ENCODE peak calls at places on chromosome 4, in ten cellular contexts. One of them, this sample, is unnamed.

GRCh38 chr4:120843840-120844527 is 78.5 kb downstream of the PRDM5 start:
- DNase-seq in tibial artery: no peak
- DNase-seq in WERI-Rb-1: peak; percentile 63
- DNase-seq in CD8-positive, alpha-beta T cell: no peak
- DNase-seq in fibroblast of lung: no peak
- DNase-seq in kidney epithelial cell: no peak
- DNase-seq in endodermal cell: peak; percentile 78
- DNase-seq in upper lobe of left lung: peak; percentile 52
- DNase-seq in heart left ventricle: no peak
- DNase-seq in Caco-2: peak; percentile 42
- DNase-seq in this sample: peak; percentile 58

GRCh38 chr4:140952709-140953108 is 180.6 kb downstream of the RNF150 start:
- DNase-seq in endodermal cell: no peak
- DNase-seq in kidney epithelial cell: no peak
- DNase-seq in Caco-2: no peak
- DNase-seq in CD8-positive, alpha-beta T cell: no peak
- DNase-seq in fibroblast of lung: peak; percentile 74
- DNase-seq in WERI-Rb-1: no peak
- DNase-seq in tibial artery: no peak
- DNase-seq in heart left ventricle: no peak
- DNase-seq in upper lobe of left lung: no peak
- DNase-seq in this sample: no peak

GRCh38 chr4:13294961-13295605 is 189.1 kb downstream of the RAB28 start:
- DNase-seq in Caco-2: peak; percentile 8
- DNase-seq in endodermal cell: no peak
- DNase-seq in CD8-positive, alpha-beta T cell: no peak
- DNase-seq in tibial artery: no peak
- DNase-seq in upper lobe of left lung: no peak
- DNase-seq in kidney epithelial cell: no peak
- DNase-seq in fibroblast of lung: peak; percentile 60
- DNase-seq in heart left ventricle: no peak
- DNase-seq in WERI-Rb-1: no peak
- DNase-seq in this sample: no peak

GRCh38 chr4:176709417-176709816 is 83.3 kb downstream of the VEGFC start:
- DNase-seq in heart left ventricle: no peak
- DNase-seq in tibial artery: no peak
- DNase-seq in kidney epithelial cell: no peak
- DNase-seq in upper lobe of left lung: no peak
- DNase-seq in fibroblast of lung: peak; percentile 13
- DNase-seq in WERI-Rb-1: no peak
- DNase-seq in CD8-positive, alpha-beta T cell: no peak
- DNase-seq in endodermal cell: peak; percentile 30
- DNase-seq in Caco-2: no peak
- DNase-seq in this sample: no peak

GRCh38 chr4:184287697-184288255 is 70.1 kb upstream of the ENPP6 start:
- DNase-seq in upper lobe of left lung: no peak
- DNase-seq in heart left ventricle: no peak
- DNase-seq in Caco-2: peak; percentile 82
- DNase-seq in kidney epithelial cell: no peak
- DNase-seq in WERI-Rb-1: peak; percentile 42
- DNase-seq in endodermal cell: peak; percentile 67
- DNase-seq in tibial artery: no peak
- DNase-seq in fibroblast of lung: peak; percentile 22
- DNase-seq in CD8-positive, alpha-beta T cell: peak; percentile 8
- DNase-seq in this sample: peak; percentile 40

GRCh38 chr4:105619193-105619931 is 66.9 kb downstream of the ARHGEF38 start:
- DNase-seq in Caco-2: no peak
- DNase-seq in CD8-positive, alpha-beta T cell: no peak
- DNase-seq in kidney epithelial cell: peak; percentile 34
- DNase-seq in endodermal cell: no peak
- DNase-seq in fibroblast of lung: peak; percentile 25
- DNase-seq in heart left ventricle: peak; percentile 77
- DNase-seq in WERI-Rb-1: no peak
- DNase-seq in upper lobe of left lung: peak; percentile 53
- DNase-seq in tibial artery: peak; percentile 71
- DNase-seq in this sample: peak; percentile 64

GRCh38 chr4:38188136-38188535 is 227.9 kb downstream of the PTTG2 start:
- DNase-seq in CD8-positive, alpha-beta T cell: no peak
- DNase-seq in endodermal cell: no peak
- DNase-seq in kidney epithelial cell: no peak
- DNase-seq in tibial artery: no peak
- DNase-seq in Caco-2: no peak
- DNase-seq in upper lobe of left lung: peak; percentile 33
- DNase-seq in WERI-Rb-1: no peak
- DNase-seq in heart left ventricle: no peak
- DNase-seq in fibroblast of lung: no peak
- DNase-seq in this sample: no peak

GRCh38 chr4:162015090-162015489 is 148.7 kb downstream of the FSTL5 start:
- DNase-seq in WERI-Rb-1: no peak
- DNase-seq in fibroblast of lung: peak; percentile 65
- DNase-seq in endodermal cell: no peak
- DNase-seq in tibial artery: no peak
- DNase-seq in Caco-2: no peak
- DNase-seq in heart left ventricle: no peak
- DNase-seq in upper lobe of left lung: no peak
- DNase-seq in CD8-positive, alpha-beta T cell: no peak
- DNase-seq in kidney epithelial cell: no peak
- DNase-seq in this sample: no peak

GRCh38 chr4:8369426-8370105 is 71.0 kb downstream of the ACOX3 start:
- DNase-seq in endodermal cell: no peak
- DNase-seq in Caco-2: no peak
- DNase-seq in heart left ventricle: no peak
- DNase-seq in CD8-positive, alpha-beta T cell: no peak
- DNase-seq in kidney epithelial cell: no peak
- DNase-seq in tibial artery: no peak
- DNase-seq in upper lobe of left lung: no peak
- DNase-seq in WERI-Rb-1: no peak
- DNase-seq in fibroblast of lung: no peak
- DNase-seq in this sample: no peak

GRCh38 chr4:8368061-8368481 is 72.5 kb downstream of the ACOX3 start:
- DNase-seq in CD8-positive, alpha-beta T cell: no peak
- DNase-seq in kidney epithelial cell: no peak
- DNase-seq in WERI-Rb-1: no peak
- DNase-seq in upper lobe of left lung: no peak
- DNase-seq in Caco-2: no peak
- DNase-seq in heart left ventricle: no peak
- DNase-seq in tibial artery: no peak
- DNase-seq in fibroblast of lung: no peak
- DNase-seq in endodermal cell: no peak
- DNase-seq in this sample: no peak

GRCh38 chr4:8370106-8370787 is 70.3 kb downstream of the ACOX3 start:
- DNase-seq in fibroblast of lung: no peak
- DNase-seq in heart left ventricle: no peak
- DNase-seq in endodermal cell: no peak
- DNase-seq in tibial artery: no peak
- DNase-seq in CD8-positive, alpha-beta T cell: no peak
- DNase-seq in upper lobe of left lung: no peak
- DNase-seq in Caco-2: no peak
- DNase-seq in WERI-Rb-1: no peak
- DNase-seq in kidney epithelial cell: no peak
- DNase-seq in this sample: no peak

GRCh38 chr4:8370835-8371234 is 69.7 kb downstream of the ACOX3 start:
- DNase-seq in fibroblast of lung: no peak
- DNase-seq in tibial artery: no peak
- DNase-seq in Caco-2: no peak
- DNase-seq in WERI-Rb-1: no peak
- DNase-seq in endodermal cell: no peak
- DNase-seq in upper lobe of left lung: no peak
- DNase-seq in CD8-positive, alpha-beta T cell: no peak
- DNase-seq in kidney epithelial cell: no peak
- DNase-seq in heart left ventricle: no peak
- DNase-seq in this sample: no peak

GRCh38 chr4:8368998-8369397 is 71.5 kb downstream of the ACOX3 start:
- DNase-seq in tibial artery: no peak
- DNase-seq in endodermal cell: no peak
- DNase-seq in fibroblast of lung: no peak
- DNase-seq in CD8-positive, alpha-beta T cell: no peak
- DNase-seq in WERI-Rb-1: no peak
- DNase-seq in kidney epithelial cell: no peak
- DNase-seq in heart left ventricle: no peak
- DNase-seq in Caco-2: no peak
- DNase-seq in upper lobe of left lung: no peak
- DNase-seq in this sample: no peak
- H3K27me3 ChIP-seq in tibial artery: no peaks in the 10 kb centered on the region
- H3K27me3 ChIP-seq in endodermal cell: no peaks in the 10 kb centered on the region
- H3K27me3 ChIP-seq in fibroblast of lung: no peaks in the 10 kb centered on the region
- H3K27me3 ChIP-seq in CD8-positive, alpha-beta T cell: no peaks in the 10 kb centered on the region
- H3K27me3 ChIP-seq in WERI-Rb-1: no peaks in the 10 kb centered on the region
- H3K27me3 ChIP-seq in kidney epithelial cell: peaks cover 6% of the 10 kb centered on the region
- H3K27me3 ChIP-seq in heart left ventricle: no peaks in the 10 kb centered on the region
- H3K27me3 ChIP-seq in Caco-2: no peaks in the 10 kb centered on the region
- H3K27me3 ChIP-seq in upper lobe of left lung: no peaks in the 10 kb centered on the region
- H3K27me3 ChIP-seq in this sample: no peaks in the 10 kb centered on the region

GRCh38 chr4:95547708-95548471 is 883 bp downstream of the UNC5C start:
- DNase-seq in tibial artery: peak; percentile 71
- DNase-seq in CD8-positive, alpha-beta T cell: no peak
- DNase-seq in heart left ventricle: peak; percentile 71
- DNase-seq in WERI-Rb-1: peak; percentile 45
- DNase-seq in kidney epithelial cell: no peak
- DNase-seq in endodermal cell: peak; percentile 68
- DNase-seq in fibroblast of lung: peak; percentile 55
- DNase-seq in upper lobe of left lung: peak; percentile 47
- DNase-seq in Caco-2: no peak
- DNase-seq in this sample: peak; percentile 13
- H3K4me3 ChIP-seq in tibial artery: peak overlapping the region; percentile 81
- H3K4me3 ChIP-seq in CD8-positive, alpha-beta T cell: no peak overlapping the region
- H3K4me3 ChIP-seq in heart left ventricle: peak overlapping the region; percentile 63
- H3K4me3 ChIP-seq in WERI-Rb-1: peak overlapping the region; percentile 83
- H3K4me3 ChIP-seq in kidney epithelial cell: peak overlapping the region; percentile 77
- H3K4me3 ChIP-seq in endodermal cell: peak overlapping the region; percentile 86
- H3K4me3 ChIP-seq in fibroblast of lung: peak overlapping the region; percentile 39
- H3K4me3 ChIP-seq in upper lobe of left lung: peak overlapping the region; percentile 65
- H3K4me3 ChIP-seq in Caco-2: no peak overlapping the region
- H3K4me3 ChIP-seq in this sample: peak overlapping the region; percentile 9

GRCh38 chr4:1415681-1415981 is 9.4 kb upstream of the NKX1-1 start:
- DNase-seq in upper lobe of left lung: no peak
- DNase-seq in fibroblast of lung: no peak
- DNase-seq in heart left ventricle: peak; percentile 33
- DNase-seq in Caco-2: no peak
- DNase-seq in CD8-positive, alpha-beta T cell: no peak
- DNase-seq in endodermal cell: no peak
- DNase-seq in tibial artery: no peak
- DNase-seq in kidney epithelial cell: no peak
- DNase-seq in WERI-Rb-1: no peak
- DNase-seq in this sample: no peak

GRCh38 chr4:1416051-1416947 is 10.1 kb upstream of the NKX1-1 start:
- DNase-seq in fibroblast of lung: no peak
- DNase-seq in Caco-2: no peak
- DNase-seq in CD8-positive, alpha-beta T cell: peak; percentile 6
- DNase-seq in heart left ventricle: peak; percentile 37
- DNase-seq in upper lobe of left lung: peak; percentile 61
- DNase-seq in WERI-Rb-1: peak; percentile 8
- DNase-seq in endodermal cell: no peak
- DNase-seq in tibial artery: no peak
- DNase-seq in kidney epithelial cell: no peak
- DNase-seq in this sample: no peak

GRCh38 chr4:1417522-1418390 is 11.5 kb upstream of the NKX1-1 start:
- DNase-seq in fibroblast of lung: no peak
- DNase-seq in CD8-positive, alpha-beta T cell: peak; percentile 7
- DNase-seq in Caco-2: peak; percentile 53
- DNase-seq in heart left ventricle: peak; percentile 31
- DNase-seq in WERI-Rb-1: peak; percentile 14
- DNase-seq in tibial artery: peak; percentile 54
- DNase-seq in endodermal cell: peak; percentile 53
- DNase-seq in kidney epithelial cell: no peak
- DNase-seq in upper lobe of left lung: no peak
- DNase-seq in this sample: no peak

GRCh38 chr4:1418494-1419285 is 12.4 kb upstream of the NKX1-1 start:
- DNase-seq in kidney epithelial cell: no peak
- DNase-seq in upper lobe of left lung: no peak
- DNase-seq in heart left ventricle: peak; percentile 52
- DNase-seq in endodermal cell: no peak
- DNase-seq in Caco-2: no peak
- DNase-seq in WERI-Rb-1: no peak
- DNase-seq in tibial artery: peak; percentile 41
- DNase-seq in CD8-positive, alpha-beta T cell: no peak
- DNase-seq in fibroblast of lung: no peak
- DNase-seq in this sample: no peak

DNA sequence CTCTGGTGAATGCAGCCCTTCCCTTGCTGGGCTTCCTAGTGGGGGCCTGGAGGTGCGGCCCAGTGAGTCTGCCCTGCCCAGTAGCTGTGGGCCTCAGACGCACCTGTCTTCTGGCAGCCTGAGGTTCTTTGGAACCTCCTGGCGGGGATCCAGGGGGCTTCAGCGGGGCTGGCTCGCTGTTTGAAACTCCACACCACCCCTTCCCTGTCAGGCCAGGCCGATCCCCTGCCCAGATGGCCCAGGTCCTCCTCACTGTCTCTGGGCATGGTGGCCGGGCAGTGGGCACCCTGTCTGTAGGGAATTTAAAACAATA is 10.7 kb upstream of the NKX1-1 start:
- DNase-seq in CD8-positive, alpha-beta T cell: peak; percentile 7
- DNase-seq in tibial artery: peak; percentile 46
- DNase-seq in upper lobe of left lung: no peak
- DNase-seq in Caco-2: no peak
- DNase-seq in heart left ventricle: no peak
- DNase-seq in endodermal cell: peak; percentile 43
- DNase-seq in kidney epithelial cell: no peak
- DNase-seq in WERI-Rb-1: no peak
- DNase-seq in fibroblast of lung: no peak
- DNase-seq in this sample: no peak
- H3K27me3 ChIP-seq in CD8-positive, alpha-beta T cell: peaks cover 5% of the 10 kb centered on the region
- H3K27me3 ChIP-seq in tibial artery: no peaks in the 10 kb centered on the region
- H3K27me3 ChIP-seq in upper lobe of left lung: no peaks in the 10 kb centered on the region
- H3K27me3 ChIP-seq in Caco-2: no peaks in the 10 kb centered on the region
- H3K27me3 ChIP-seq in heart left ventricle: peaks cover 28% of the 10 kb centered on the region
- H3K27me3 ChIP-seq in endodermal cell: peaks cover 34% of the 10 kb centered on the region
- H3K27me3 ChIP-seq in kidney epithelial cell: peaks cover 53% of the 10 kb centered on the region
- H3K27me3 ChIP-seq in WERI-Rb-1: no peaks in the 10 kb centered on the region
- H3K27me3 ChIP-seq in fibroblast of lung: peaks cover 6% of the 10 kb centered on the region
- H3K27me3 ChIP-seq in this sample: peaks cover 92% of the 10 kb centered on the region

GRCh38 chr4:165874799-165875371 is 1.8 kb downstream of the TLL1 start:
- DNase-seq in Caco-2: peak; percentile 42
- DNase-seq in fibroblast of lung: no peak
- DNase-seq in tibial artery: no peak
- DNase-seq in kidney epithelial cell: peak; percentile 37
- DNase-seq in endodermal cell: peak; percentile 86
- DNase-seq in CD8-positive, alpha-beta T cell: no peak
- DNase-seq in WERI-Rb-1: peak; percentile 46
- DNase-seq in heart left ventricle: peak; percentile 59
- DNase-seq in upper lobe of left lung: peak; percentile 88
- DNase-seq in this sample: peak; percentile 17

GRCh38 chr4:165872443-165873297 is at the start of gene TLL1:
- DNase-seq in tibial artery: no peak
- DNase-seq in heart left ventricle: no peak
- DNase-seq in kidney epithelial cell: peak; percentile 19
- DNase-seq in WERI-Rb-1: no peak
- DNase-seq in upper lobe of left lung: no peak
- DNase-seq in CD8-positive, alpha-beta T cell: no peak
- DNase-seq in endodermal cell: peak; percentile 59
- DNase-seq in fibroblast of lung: peak; percentile 31
- DNase-seq in Caco-2: peak; percentile 35
- DNase-seq in this sample: no peak

GRCh38 chr4:165873298-165874071 is 448 bp downstream of the TLL1 start:
- DNase-seq in endodermal cell: peak; percentile 79
- DNase-seq in heart left ventricle: peak; percentile 66
- DNase-seq in fibroblast of lung: peak; percentile 35
- DNase-seq in upper lobe of left lung: peak; percentile 88
- DNase-seq in CD8-positive, alpha-beta T cell: no peak
- DNase-seq in Caco-2: peak; percentile 46
- DNase-seq in WERI-Rb-1: peak; percentile 55
- DNase-seq in kidney epithelial cell: no peak
- DNase-seq in tibial artery: no peak
- DNase-seq in this sample: no peak

GRCh38 chr4:165875446-165875845 is 2.4 kb downstream of the TLL1 start:
- DNase-seq in fibroblast of lung: no peak
- DNase-seq in kidney epithelial cell: no peak
- DNase-seq in heart left ventricle: no peak
- DNase-seq in WERI-Rb-1: no peak
- DNase-seq in Caco-2: no peak
- DNase-seq in endodermal cell: no peak
- DNase-seq in tibial artery: no peak
- DNase-seq in CD8-positive, alpha-beta T cell: no peak
- DNase-seq in upper lobe of left lung: no peak
- DNase-seq in this sample: no peak

GRCh38 chr4:165874072-165874798 is 1.2 kb downstream of the TLL1 start:
- DNase-seq in CD8-positive, alpha-beta T cell: no peak
- DNase-seq in fibroblast of lung: no peak
- DNase-seq in kidney epithelial cell: no peak
- DNase-seq in upper lobe of left lung: peak; percentile 78
- DNase-seq in endodermal cell: peak; percentile 68
- DNase-seq in heart left ventricle: peak; percentile 39
- DNase-seq in WERI-Rb-1: peak; percentile 26
- DNase-seq in tibial artery: no peak
- DNase-seq in Caco-2: peak; percentile 12
- DNase-seq in this sample: no peak
- H3K4me3 ChIP-seq in CD8-positive, alpha-beta T cell: no peak overlapping the region
- H3K4me3 ChIP-seq in fibroblast of lung: peak overlapping the region; percentile 40
- H3K4me3 ChIP-seq in kidney epithelial cell: peak overlapping the region; percentile 75
- H3K4me3 ChIP-seq in upper lobe of left lung: peak overlapping the region; percentile 58
- H3K4me3 ChIP-seq in endodermal cell: peak overlapping the region; percentile 78
- H3K4me3 ChIP-seq in heart left ventricle: peak overlapping the region; percentile 63
- H3K4me3 ChIP-seq in WERI-Rb-1: peak overlapping the region; percentile 51
- H3K4me3 ChIP-seq in tibial artery: peak overlapping the region; percentile 63
- H3K4me3 ChIP-seq in Caco-2: peak overlapping the region; percentile 49
- H3K4me3 ChIP-seq in this sample: peak overlapping the region; percentile 24

This sample was measured in transverse colon.